ENCODE peak calls at places on chromosomes 16 and 17, in four cellular contexts. O is ascending aorta, J is WERI-Rb-1, W is glutamatergic neuron. L is an unnamed sample.

GRCh38 chr17:2564876-2565275 is 28.6 kb upstream of the PAFAH1B1 start:
- DNase-seq in J (no peak), W (no peak), O (no peak), L (no peak)

GRCh38 chr17:33667052-33667509 is 374.0 kb upstream of the ASIC2 start:
- DNase-seq in W (no peak), J (no peak), O (no peak), L (no peak)

GRCh38 chr17:2695961-2696760 is 15.4 kb downstream of the CLUH start:
- DNase-seq in J (no peak), O (peak), W (peak), L (no peak)

GRCh38 chr17:50564916-50565315 is 4.4 kb downstream of the CACNA1G start:
- DNase-seq in J (peak), O (peak), W (no peak), L (no peak)

GRCh38 chr17:37478187-37478586 is 11.5 kb upstream of the DUSP14 start:
- DNase-seq in W (no peak), J (no peak), O (no peak), L (no peak)

GRCh38 chr16:373848-374615 is 3.7 kb upstream of the MRPL28 start:
- DNase-seq in W (no peak), O (no peak), J (no peak), L (no peak)

GRCh38 chr16:31269541-31269940 is 9.8 kb downstream of the ITGAM start:
- DNase-seq in O (no peak), W (no peak), J (no peak), L (no peak)

GRCh38 chr17:6361733-6362132 is 73.2 kb downstream of the AIPL1 start:
- DNase-seq in O (no peak), J (peak), W (no peak), L (no peak)

GRCh38 chr17:45307290-45308015 is 9.4 kb downstream of the MAP3K14 start:
- DNase-seq in J (no peak), W (no peak), O (no peak), L (peak)

GRCh38 chr17:82957961-82958491 is 118.2 kb upstream of the ZNF750 start:
- DNase-seq in J (peak), O (no peak), W (no peak), L (no peak)

GRCh38 chr17:4444782-4445473 is 11.2 kb downstream of the SPNS3 start:
- DNase-seq in O (peak), J (no peak), W (no peak), L (peak)

GRCh38 chr16:51876934-51877333 is 670.0 kb downstream of the TOX3 start:
- DNase-seq in O (no peak), J (no peak), W (no peak), L (no peak)

GRCh38 chr16:1367486-1368174 is 15.9 kb downstream of the GNPTG start:
- DNase-seq in W (no peak), O (no peak), J (no peak), L (no peak)

GRCh38 chr17:68514809-68515208 is 2.6 kb downstream of the PRKAR1A start:
- DNase-seq in J (no peak), O (no peak), W (no peak), L (no peak)

GRCh38 chr17:45228985-45229517 is 7.4 kb downstream of the FMNL1 start:
- DNase-seq in J (no peak), O (peak), W (peak), L (peak)

GRCh38 chr16:19900590-19900989 is 15.9 kb upstream of the GPRC5B start:
- DNase-seq in O (no peak), J (no peak), W (no peak), L (no peak)

GRCh38 chr16:19898924-19899604 is 14.4 kb upstream of the GPRC5B start:
- DNase-seq in J (peak), W (peak), O (peak), L (no peak)

GRCh38 chr16:19898166-19898565 is 13.5 kb upstream of the GPRC5B start:
- DNase-seq in O (no peak), J (no peak), W (no peak), L (no peak)

GRCh38 chr16:19901164-19901563 is 16.5 kb upstream of the GPRC5B start:
- DNase-seq in O (no peak), W (no peak), J (no peak), L (no peak)

DNA sequence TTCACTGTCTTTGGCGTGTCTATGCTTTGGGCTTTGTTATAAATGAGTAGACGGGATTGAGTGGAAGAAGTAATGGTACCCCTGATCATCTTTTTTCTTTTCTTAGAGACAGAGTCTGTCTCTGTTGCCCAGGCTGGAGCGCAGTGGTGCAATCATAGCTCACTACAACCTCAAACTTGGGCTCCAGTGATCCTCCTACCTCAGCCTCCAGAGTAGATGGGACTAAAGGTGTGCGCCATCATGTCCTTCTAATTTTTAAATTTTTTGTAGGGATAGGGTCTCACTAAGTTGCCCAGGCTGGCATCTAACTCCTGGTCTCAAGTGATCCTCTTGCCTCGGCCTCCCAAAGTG is 14.9 kb upstream of the GPRC5B start:
- DNase-seq in W (no peak), J (no peak), O (no peak), L (no peak)
- TF ChIP-seq CTCF in W (peak), J (no peak), O (no peak), L (peak)

DNA sequence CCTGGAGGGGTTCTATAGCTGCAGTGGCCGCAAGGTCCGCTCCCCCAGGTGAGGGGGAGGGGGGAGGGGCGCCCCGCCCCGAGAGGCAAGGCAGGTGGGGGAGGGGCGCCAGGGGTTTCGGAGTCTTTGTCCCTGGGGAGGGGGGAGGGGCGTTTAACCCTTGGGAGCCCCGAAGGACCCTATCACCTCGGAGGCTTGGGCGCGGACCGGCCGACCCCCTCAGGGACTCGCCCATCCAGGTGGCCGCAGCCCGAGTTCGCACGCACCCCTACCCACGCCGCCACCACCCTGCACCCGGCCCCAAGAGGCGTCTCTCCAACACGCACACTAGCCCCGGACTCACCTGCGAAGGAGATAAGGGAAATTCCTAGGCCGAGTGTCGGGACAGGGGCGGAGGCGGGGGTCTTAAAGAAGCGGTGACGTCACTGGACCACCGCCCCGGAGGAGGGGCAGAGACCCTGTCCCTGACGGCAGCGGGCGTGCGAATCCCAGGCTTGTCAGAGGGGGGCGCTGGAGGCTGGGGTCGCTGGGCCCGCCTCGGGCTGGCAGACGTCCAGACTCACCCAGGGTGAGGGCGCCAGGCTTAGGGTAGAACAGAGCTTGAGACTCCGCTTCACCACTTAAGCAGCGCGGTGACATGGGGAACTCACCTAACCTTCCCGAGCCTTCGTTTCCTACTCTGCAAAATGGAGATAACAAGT is at the start of gene CLDN6:
- DNase-seq in J (no peak), W (peak), O (no peak), L (no peak)
- TF ChIP-seq CTCF in J (peak), W (peak), O (no peak), L (peak)

DNA sequence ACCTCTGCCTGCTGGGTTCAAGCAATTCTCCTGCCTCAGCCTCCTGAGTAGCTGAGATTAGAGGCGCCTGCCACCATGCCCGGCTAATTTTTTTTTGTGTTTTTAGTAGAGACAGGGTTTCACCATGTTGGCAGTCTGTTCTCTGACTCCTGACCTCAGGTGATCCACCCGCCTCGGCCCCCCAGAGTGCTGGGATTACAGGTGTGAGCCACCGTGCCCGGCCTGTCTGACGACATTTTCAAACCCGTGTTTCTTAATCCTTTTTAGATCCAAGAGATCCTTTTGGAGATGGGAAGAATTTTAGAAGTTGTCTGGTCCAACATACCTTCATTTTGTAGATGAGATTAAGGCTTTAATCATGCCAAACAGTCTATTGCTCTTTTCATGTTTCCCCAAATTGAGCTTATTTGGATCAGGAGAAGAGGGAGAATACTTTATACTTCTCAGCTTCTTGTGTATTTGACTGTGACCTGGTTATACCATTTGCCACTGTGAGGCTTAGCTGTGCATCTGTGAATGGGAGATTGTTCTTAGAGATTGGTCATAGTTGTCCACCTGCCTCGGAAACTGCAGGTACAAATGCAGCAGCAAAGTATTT is 25.8 kb downstream of the USP10 start:
- DNase-seq in O (no peak), W (no peak), J (peak), L (no peak)
- TF ChIP-seq CTCF in O (no peak), W (no peak), J (no peak), L (no peak)

GRCh38 chr17:76263896-76264295 is 1.3 kb upstream of the UBALD2 start:
- DNase-seq in J (no peak), O (no peak), W (no peak), L (no peak)

GRCh38 chr17:76266244-76266938 is 1.2 kb downstream of the UBALD2 start:
- DNase-seq in W (no peak), O (no peak), J (no peak), L (no peak)

GRCh38 chr17:76265624-76266243 is 586 bp downstream of the UBALD2 start:
- DNase-seq in J (peak), W (peak), O (peak), L (no peak)

GRCh38 chr17:76264425-76264754 is 758 bp upstream of the UBALD2 start:
- DNase-seq in O (no peak), J (no peak), W (no peak), L (no peak)

DNA sequence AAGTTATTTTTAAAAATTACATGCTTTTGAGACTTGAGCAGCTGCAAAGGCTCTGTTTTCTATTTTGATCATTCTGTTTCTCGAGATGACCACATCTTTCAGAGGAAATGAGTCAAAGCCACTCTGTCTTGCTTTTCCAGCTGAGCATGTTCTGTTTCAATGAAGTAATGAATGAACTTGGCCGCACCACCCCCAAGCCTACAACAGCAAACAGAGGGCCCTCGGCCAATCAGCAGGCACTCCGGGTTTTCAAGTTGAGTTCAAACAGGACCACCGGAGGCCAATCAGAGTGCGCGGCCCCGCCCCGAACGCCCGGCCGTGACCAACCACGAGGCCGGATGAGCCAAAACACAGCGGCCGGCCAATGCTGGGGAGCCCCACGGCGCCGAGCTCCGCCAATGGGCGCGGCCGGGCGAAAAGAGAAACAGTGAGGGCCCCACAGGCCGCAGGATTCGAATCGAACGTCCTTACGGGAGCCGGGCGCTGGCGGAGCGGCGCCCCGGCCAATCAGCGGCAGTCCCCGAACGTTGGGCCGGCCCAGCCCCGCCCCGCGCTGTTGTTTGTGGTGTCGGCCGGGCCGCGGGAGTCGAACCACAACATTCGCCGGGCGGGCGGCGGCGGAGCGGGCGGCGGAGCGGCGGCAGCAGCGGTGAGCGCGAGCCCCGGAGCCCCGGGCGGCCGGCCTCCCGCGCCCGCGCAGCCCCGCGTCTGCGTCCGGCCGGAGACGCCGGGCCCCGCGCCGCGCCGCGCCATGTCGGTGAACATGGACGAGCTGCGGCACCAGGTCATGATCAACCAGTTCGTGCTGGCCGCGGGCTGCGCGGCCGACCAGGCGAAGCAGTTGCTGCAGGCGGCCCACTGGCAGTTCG is at the start of gene UBALD2:
- DNase-seq in J (peak), W (peak), O (peak), L (peak)
- TF ChIP-seq CTCF in J (no peak), W (no peak), O (no peak), L (no peak)

GRCh38 chr16:15466886-15467781 is 32.7 kb downstream of the BMERB1 start:
- DNase-seq in J (no peak), O (no peak), W (no peak), L (no peak)
- TF ChIP-seq CTCF in J (no peak), O (peak), W (no peak), L (peak)

GRCh38 chr17:75590314-75590761 is 2.7 kb downstream of the MYO15B start:
- DNase-seq in J (no peak), O (no peak), W (no peak), L (no peak)

GRCh38 chr17:75588546-75589016 is 981 bp downstream of the MYO15B start:
- DNase-seq in W (peak), J (no peak), O (peak), L (no peak)

GRCh38 chr17:75589017-75589918 is 1.7 kb downstream of the MYO15B start:
- DNase-seq in W (peak), J (peak), O (peak), L (peak)

GRCh38 chr17:75589919-75590303 is 2.3 kb downstream of the MYO15B start:
- DNase-seq in W (no peak), J (no peak), O (no peak), L (no peak)

GRCh38 chr17:75587718-75588545 is at the start of gene MYO15B:
- DNase-seq in O (peak), J (no peak), W (peak), L (peak)
- TF ChIP-seq CTCF in O (peak), J (no peak), W (peak), L (peak)

GRCh38 chr16:85056211-85056748 is 28.7 kb downstream of the KIAA0513 start:
- DNase-seq in J (peak), O (no peak), W (peak), L (no peak)

GRCh38 chr16:85058909-85059308 is 31.3 kb downstream of the KIAA0513 start:
- DNase-seq in J (no peak), W (no peak), O (no peak), L (no peak)

GRCh38 chr16:85055503-85056210 is 28.1 kb downstream of the KIAA0513 start:
- DNase-seq in J (no peak), O (peak), W (no peak), L (peak)

GRCh38 chr16:85057948-85058347 is 30.4 kb downstream of the KIAA0513 start:
- DNase-seq in W (no peak), O (no peak), J (no peak), L (no peak)

DNA sequence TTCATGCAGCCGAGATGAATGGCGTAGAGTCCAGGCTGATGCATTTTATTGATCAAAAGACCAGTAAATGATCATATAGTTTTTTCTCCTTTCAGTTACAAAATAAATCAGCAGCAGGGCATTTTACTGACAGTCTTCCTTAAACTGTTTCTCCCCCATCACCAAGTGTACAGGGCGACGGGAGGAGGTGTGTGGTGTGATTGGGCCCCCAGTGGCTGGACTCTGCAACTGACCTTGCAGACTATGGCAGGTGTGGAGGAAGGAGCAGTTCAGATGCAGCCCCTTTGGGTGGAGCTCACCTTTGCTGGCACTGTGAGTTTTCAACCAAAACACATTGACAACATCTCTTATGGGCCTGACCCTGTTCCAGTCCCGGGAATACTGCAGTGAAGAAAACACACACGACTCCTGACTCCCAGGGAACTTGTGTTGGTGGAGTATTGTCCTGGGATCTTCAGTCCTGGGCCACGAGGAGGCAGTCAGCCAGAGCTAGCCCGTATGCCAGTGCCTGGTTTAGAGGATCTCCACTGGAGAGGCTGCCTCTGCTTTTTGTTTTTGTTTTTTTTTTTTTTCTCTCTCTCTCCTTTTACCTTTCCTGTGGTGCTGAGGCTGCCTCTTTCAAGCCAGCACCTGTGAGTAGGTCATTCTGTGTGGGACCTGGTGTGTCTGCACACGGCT is 29.8 kb downstream of the KIAA0513 start:
- DNase-seq in J (peak), O (no peak), W (no peak), L (no peak)
- TF ChIP-seq CTCF in J (peak), O (no peak), W (peak), L (no peak)

L was measured in CD14-positive monocyte.